ENCODE peak calls at places on chromosomes 1 and 21, in seven cellular contexts. C is heart left ventricle, E is GM12892, P is lower leg skin, V is tibial nerve, J is HCT116, M is transverse colon. B is an unnamed sample.

GRCh38 chr1:173392895-173393654 is 84.1 kb upstream of the PRDX6 start:
- DNase-seq in P (peak; percentile 23), V (no peak), M (no peak), E (no peak), C (peak; percentile 32), J (peak; percentile 28), B (peak; percentile 32)

GRCh38 chr1:8423134-8423701 is 105.3 kb downstream of the SLC45A1 start:
- DNase-seq in J (no peak), M (peak; percentile 48), C (peak; percentile 48), P (no peak), V (peak; percentile 38), E (no peak), B (no peak)

GRCh38 chr1:66239834-66240233 is 294.1 kb upstream of the SGIP1 start:
- DNase-seq in V (no peak), C (no peak), J (no peak), M (no peak), P (no peak), E (no peak), B (no peak)

GRCh38 chr21:35406600-35406999 is 357.5 kb upstream of the RUNX1 start:
- DNase-seq in V (no peak), M (no peak), E (no peak), P (no peak), J (no peak), C (no peak), B (no peak)

GRCh38 chr1:46288485-46289133 is 14.8 kb downstream of the LRRC41 start:
- DNase-seq in P (no peak), E (no peak), M (no peak), V (no peak), C (no peak), J (no peak), B (no peak)

GRCh38 chr1:20138346-20138745 is 777 bp upstream of the PLA2G2F start:
- DNase-seq in M (no peak), E (no peak), C (no peak), V (no peak), P (no peak), J (no peak), B (no peak)

GRCh38 chr1:55196433-55197035 is 18.6 kb downstream of the USP24 start:
- DNase-seq in J (no peak), E (no peak), P (no peak), C (no peak), V (no peak), M (no peak), B (no peak)

GRCh38 chr1:93436496-93436895 is 11.4 kb upstream of the FNBP1L start:
- DNase-seq in M (no peak), V (no peak), J (no peak), C (no peak), E (no peak), P (no peak), B (no peak)

GRCh38 chr1:9234223-9235122 is at the start of gene H6PD:
- DNase-seq in C (peak; percentile 90), M (peak; percentile 90), J (peak; percentile 66), V (peak; percentile 73), P (peak; percentile 71), E (peak; percentile 96), B (peak; percentile 87)

GRCh38 chr1:178702141-178702540 is 22.9 kb upstream of the RALGPS2 start:
- DNase-seq in V (no peak), M (no peak), P (no peak), C (no peak), E (no peak), J (no peak), B (no peak)

GRCh38 chr1:71861022-71861421 is 421.3 kb downstream of the NEGR1 start:
- DNase-seq in J (no peak), M (no peak), V (no peak), C (no peak), E (no peak), P (no peak), B (no peak)

GRCh38 chr1:20165522-20165951 is 20.4 kb upstream of the UBXN10 start:
- DNase-seq in V (no peak), C (no peak), P (no peak), M (no peak), E (no peak), J (peak; percentile 16), B (no peak)

GRCh38 chr1:75542818-75543570 is 67.9 kb downstream of the SLC44A5 start:
- DNase-seq in E (no peak), P (no peak), M (no peak), J (no peak), V (no peak), C (no peak), B (no peak)

GRCh38 chr21:43330306-43330881 is 96.5 kb downstream of the SIK1 start:
- DNase-seq in E (no peak), M (no peak), J (no peak), P (no peak), V (no peak), C (no peak), B (no peak)

GRCh38 chr1:111192643-111193519 is 7.6 kb downstream of the DENND2D start:
- DNase-seq in V (no peak), M (no peak), P (no peak), J (no peak), E (no peak), C (no peak), B (no peak)

GRCh38 chr1:1470626-1471388 is 758 bp upstream of the ATAD3B start:
- DNase-seq in P (peak; percentile 24), V (no peak), J (no peak), M (peak; percentile 44), C (no peak), E (no peak), B (no peak)

GRCh38 chr21:29465528-29465927 is 166.8 kb downstream of the BACH1 start:
- DNase-seq in P (no peak), V (no peak), C (no peak), J (no peak), E (no peak), M (no peak), B (no peak)

GRCh38 chr1:151221616-151222015 is 23.3 kb downstream of the PIP5K1A start:
- DNase-seq in E (no peak), C (no peak), J (no peak), M (no peak), V (no peak), P (no peak), B (no peak)

GRCh38 chr1:206816390-206817287 is 44.3 kb upstream of the IL10 start:
- DNase-seq in M (no peak), J (no peak), C (no peak), V (no peak), E (no peak), P (no peak), B (no peak)
- TF ChIP-seq POLR2A in M (no peak), J (no peak), C (no peak), V (no peak), E (no peak), P (no peak), B (no peak)

GRCh38 chr1:208218237-208219097 is 25.7 kb downstream of the PLXNA2 start:
- DNase-seq in P (no peak), V (no peak), J (no peak), C (no peak), M (no peak), E (no peak), B (no peak)
- TF ChIP-seq POLR2A in P (no peak), V (no peak), J (no peak), C (no peak), M (no peak), E (no peak), B (no peak)

GRCh38 chr1:207822602-207823451 is 71.0 kb downstream of the CD46 start:
- DNase-seq in C (peak; percentile 93), J (no peak), V (peak; percentile 97), P (peak; percentile 90), E (peak; percentile 85), M (peak; percentile 92), B (peak; percentile 48)
- TF ChIP-seq POLR2A in C (peak; percentile 60), J (no peak), V (peak; percentile 47), P (no peak), E (peak; percentile 75), M (peak; percentile 89), B (no peak)

GRCh38 chr1:226603030-226603960 is 54.7 kb downstream of the STUM start:
- DNase-seq in P (peak; percentile 86), M (peak; percentile 40), J (no peak), V (peak; percentile 85), E (no peak), C (peak; percentile 74), B (no peak)
- TF ChIP-seq POLR2A in P (no peak), M (no peak), J (no peak), V (no peak), E (no peak), C (no peak), B (no peak)

GRCh38 chr21:39350094-39351006 is 1.5 kb upstream of the HMGN1 start:
- DNase-seq in J (no peak), C (no peak), V (no peak), E (no peak), M (no peak), P (no peak), B (no peak)

GRCh38 chr21:39348040-39348354 is 891 bp downstream of the HMGN1 start:
- DNase-seq in J (no peak), P (no peak), V (no peak), E (no peak), M (no peak), C (no peak), B (no peak)

GRCh38 chr21:39347537-39347936 is 1.4 kb downstream of the HMGN1 start:
- DNase-seq in V (no peak), J (no peak), C (no peak), P (no peak), M (no peak), E (no peak), B (no peak)

GRCh38 chr21:39348355-39349210 is at the start of gene HMGN1:
- DNase-seq in P (peak; percentile 73), E (peak; percentile 81), J (no peak), V (peak; percentile 70), C (peak; percentile 89), M (peak; percentile 88), B (peak; percentile 74)

GRCh38 chr21:39349211-39350093 is 564 bp upstream of the HMGN1 start:
- DNase-seq in P (peak; percentile 95), C (peak; percentile 97), J (peak; percentile 89), V (peak; percentile 88), M (peak; percentile 98), E (peak; percentile 86), B (peak; percentile 95)
- TF ChIP-seq POLR2A in P (no peak), C (no peak), J (no peak), V (no peak), M (peak; percentile 77), E (peak; percentile 96), B (no peak)

GRCh38 chr1:37157634-37158033 is 123.3 kb upstream of the GRIK3 start:
- DNase-seq in C (no peak), V (no peak), E (no peak), P (no peak), J (no peak), M (no peak), B (no peak)
- TF ChIP-seq POLR2A in C (no peak), V (no peak), E (no peak), P (no peak), J (no peak), M (no peak), B (no peak)

DNA sequence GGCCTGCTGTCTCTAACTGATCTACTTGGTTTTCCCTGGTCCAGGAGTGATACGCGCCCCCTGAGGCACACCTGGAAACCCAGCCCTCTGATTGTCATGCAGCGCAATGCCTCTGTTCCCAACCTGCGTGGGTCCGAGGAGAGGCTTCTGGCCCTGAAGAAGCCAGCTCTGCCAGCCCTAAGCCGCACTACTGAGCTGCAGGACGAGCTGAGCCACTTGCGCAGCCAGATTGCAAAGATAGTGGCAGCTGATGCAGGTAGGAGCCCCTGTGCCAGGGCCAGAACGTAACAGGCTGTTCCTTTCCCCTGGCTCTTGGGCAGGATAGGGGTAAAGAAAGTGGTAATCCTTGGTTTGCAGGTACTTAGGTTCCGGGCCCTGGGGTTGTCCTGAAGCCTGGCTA is 6.8 kb downstream of the MTFR1L start:
- DNase-seq in J (no peak), M (no peak), V (no peak), E (no peak), P (no peak), C (no peak), B (no peak)
- TF ChIP-seq POLR2A in J (no peak), M (no peak), V (no peak), E (no peak), P (no peak), C (no peak), B (no peak)

B was measured in H54.